ENCODE peak calls at places on chromosome 2, in ten cellular contexts. One of them, this sample, is unnamed.
A peak's percentile ranks its signal among the peaks of the same experiment; 100 is the strongest.

GRCh38 chr2:131641414-131642206 is 113.9 kb downstream of the CCDC74A start:
- DNase-seq in heart left ventricle: no peak
- DNase-seq in astrocyte of the spinal cord: peak; percentile 32
- DNase-seq in psoas muscle: no peak
- DNase-seq in astrocyte of the cerebellum: no peak
- DNase-seq in lower lobe of right lung: no peak
- DNase-seq in HFF-Myc: no peak
- DNase-seq in transverse colon: no peak
- DNase-seq in AG09309: no peak
- DNase-seq in CD8-positive, alpha-beta T cell: no peak
- DNase-seq in this sample: peak; percentile 48

GRCh38 chr2:43288417-43289305 is 62.3 kb upstream of the ZFP36L2 start:
- DNase-seq in lower lobe of right lung: no peak
- DNase-seq in psoas muscle: no peak
- DNase-seq in HFF-Myc: no peak
- DNase-seq in astrocyte of the spinal cord: no peak
- DNase-seq in heart left ventricle: no peak
- DNase-seq in transverse colon: no peak
- DNase-seq in AG09309: no peak
- DNase-seq in astrocyte of the cerebellum: no peak
- DNase-seq in CD8-positive, alpha-beta T cell: no peak
- DNase-seq in this sample: no peak

GRCh38 chr2:182103531-182103930 is 117.9 kb downstream of the PPP1R1C start:
- DNase-seq in astrocyte of the cerebellum: no peak
- DNase-seq in astrocyte of the spinal cord: no peak
- DNase-seq in transverse colon: no peak
- DNase-seq in psoas muscle: no peak
- DNase-seq in HFF-Myc: no peak
- DNase-seq in CD8-positive, alpha-beta T cell: no peak
- DNase-seq in heart left ventricle: no peak
- DNase-seq in AG09309: no peak
- DNase-seq in lower lobe of right lung: no peak
- DNase-seq in this sample: peak; percentile 4

GRCh38 chr2:161354106-161354505 is 45.9 kb downstream of the PSMD14 start:
- DNase-seq in astrocyte of the cerebellum: no peak
- DNase-seq in AG09309: no peak
- DNase-seq in psoas muscle: no peak
- DNase-seq in astrocyte of the spinal cord: no peak
- DNase-seq in heart left ventricle: no peak
- DNase-seq in CD8-positive, alpha-beta T cell: no peak
- DNase-seq in transverse colon: no peak
- DNase-seq in lower lobe of right lung: no peak
- DNase-seq in HFF-Myc: no peak
- DNase-seq in this sample: no peak

GRCh38 chr2:174659069-174659900 is 61.7 kb upstream of the WIPF1 start:
- DNase-seq in heart left ventricle: no peak
- DNase-seq in psoas muscle: no peak
- DNase-seq in AG09309: no peak
- DNase-seq in transverse colon: no peak
- DNase-seq in lower lobe of right lung: no peak
- DNase-seq in astrocyte of the cerebellum: no peak
- DNase-seq in HFF-Myc: no peak
- DNase-seq in astrocyte of the spinal cord: no peak
- DNase-seq in CD8-positive, alpha-beta T cell: no peak
- DNase-seq in this sample: no peak

GRCh38 chr2:239939736-239940483 is 85.2 kb downstream of the NDUFA10 start:
- DNase-seq in astrocyte of the cerebellum: no peak
- DNase-seq in AG09309: no peak
- DNase-seq in transverse colon: no peak
- DNase-seq in CD8-positive, alpha-beta T cell: no peak
- DNase-seq in HFF-Myc: no peak
- DNase-seq in heart left ventricle: peak; percentile 70
- DNase-seq in lower lobe of right lung: peak; percentile 38
- DNase-seq in astrocyte of the spinal cord: no peak
- DNase-seq in psoas muscle: no peak
- DNase-seq in this sample: no peak

GRCh38 chr2:118670868-118671267 is 176.6 kb downstream of the EN1 start:
- DNase-seq in psoas muscle: no peak
- DNase-seq in heart left ventricle: no peak
- DNase-seq in AG09309: no peak
- DNase-seq in lower lobe of right lung: no peak
- DNase-seq in transverse colon: no peak
- DNase-seq in HFF-Myc: peak; percentile 63
- DNase-seq in astrocyte of the spinal cord: peak; percentile 64
- DNase-seq in CD8-positive, alpha-beta T cell: no peak
- DNase-seq in astrocyte of the cerebellum: peak; percentile 39
- DNase-seq in this sample: peak; percentile 80

GRCh38 chr2:108194409-108195132 is 45.2 kb upstream of the SULT1C3 start:
- DNase-seq in heart left ventricle: no peak
- DNase-seq in CD8-positive, alpha-beta T cell: no peak
- DNase-seq in AG09309: no peak
- DNase-seq in psoas muscle: no peak
- DNase-seq in astrocyte of the spinal cord: no peak
- DNase-seq in HFF-Myc: no peak
- DNase-seq in astrocyte of the cerebellum: no peak
- DNase-seq in lower lobe of right lung: no peak
- DNase-seq in transverse colon: no peak
- DNase-seq in this sample: no peak

GRCh38 chr2:118865106-118865505 is 17.7 kb upstream of the EN1 start:
- DNase-seq in transverse colon: no peak
- DNase-seq in CD8-positive, alpha-beta T cell: no peak
- DNase-seq in heart left ventricle: no peak
- DNase-seq in lower lobe of right lung: no peak
- DNase-seq in astrocyte of the spinal cord: no peak
- DNase-seq in HFF-Myc: peak; percentile 35
- DNase-seq in AG09309: peak; percentile 24
- DNase-seq in psoas muscle: no peak
- DNase-seq in astrocyte of the cerebellum: peak; percentile 43
- DNase-seq in this sample: peak; percentile 37

GRCh38 chr2:229090231-229090630 is 180.9 kb downstream of the PID1 start:
- DNase-seq in heart left ventricle: no peak
- DNase-seq in HFF-Myc: peak; percentile 73
- DNase-seq in CD8-positive, alpha-beta T cell: no peak
- DNase-seq in astrocyte of the cerebellum: no peak
- DNase-seq in lower lobe of right lung: no peak
- DNase-seq in psoas muscle: no peak
- DNase-seq in AG09309: no peak
- DNase-seq in astrocyte of the spinal cord: no peak
- DNase-seq in transverse colon: peak; percentile 14
- DNase-seq in this sample: peak; percentile 75

GRCh38 chr2:226464380-226464779 is 335.2 kb downstream of the IRS1 start:
- DNase-seq in psoas muscle: no peak
- DNase-seq in lower lobe of right lung: no peak
- DNase-seq in heart left ventricle: no peak
- DNase-seq in astrocyte of the spinal cord: no peak
- DNase-seq in AG09309: no peak
- DNase-seq in astrocyte of the cerebellum: no peak
- DNase-seq in HFF-Myc: no peak
- DNase-seq in transverse colon: no peak
- DNase-seq in CD8-positive, alpha-beta T cell: no peak
- DNase-seq in this sample: no peak
- TF ChIP-seq CTCF in psoas muscle: no peak
- TF ChIP-seq CTCF in lower lobe of right lung: no peak
- TF ChIP-seq CTCF in heart left ventricle: no peak
- TF ChIP-seq CTCF in astrocyte of the spinal cord: no peak
- TF ChIP-seq CTCF in AG09309: no peak
- TF ChIP-seq CTCF in astrocyte of the cerebellum: no peak
- TF ChIP-seq CTCF in HFF-Myc: no peak
- TF ChIP-seq CTCF in transverse colon: no peak
- TF ChIP-seq CTCF in CD8-positive, alpha-beta T cell: no peak
- TF ChIP-seq CTCF in this sample: no peak

GRCh38 chr2:61597300-61598289 is 59.4 kb upstream of the XPO1 start:
- DNase-seq in astrocyte of the spinal cord: no peak
- DNase-seq in lower lobe of right lung: no peak
- DNase-seq in HFF-Myc: no peak
- DNase-seq in CD8-positive, alpha-beta T cell: no peak
- DNase-seq in heart left ventricle: no peak
- DNase-seq in transverse colon: no peak
- DNase-seq in psoas muscle: no peak
- DNase-seq in AG09309: no peak
- DNase-seq in astrocyte of the cerebellum: no peak
- DNase-seq in this sample: no peak
- H3K4me3 ChIP-seq in astrocyte of the spinal cord: no peak overlapping the region
- H3K4me3 ChIP-seq in lower lobe of right lung: no peak overlapping the region
- H3K4me3 ChIP-seq in HFF-Myc: no peak overlapping the region
- H3K4me3 ChIP-seq in CD8-positive, alpha-beta T cell: no peak overlapping the region
- H3K4me3 ChIP-seq in heart left ventricle: no peak overlapping the region
- H3K4me3 ChIP-seq in transverse colon: no peak overlapping the region
- H3K4me3 ChIP-seq in psoas muscle: no peak overlapping the region
- H3K4me3 ChIP-seq in AG09309: no peak overlapping the region
- H3K4me3 ChIP-seq in astrocyte of the cerebellum: no peak overlapping the region
- H3K4me3 ChIP-seq in this sample: no peak overlapping the region

GRCh38 chr2:111134082-111134481 is 13.4 kb downstream of the BCL2L11 start:
- DNase-seq in psoas muscle: no peak
- DNase-seq in CD8-positive, alpha-beta T cell: no peak
- DNase-seq in lower lobe of right lung: no peak
- DNase-seq in astrocyte of the cerebellum: no peak
- DNase-seq in heart left ventricle: no peak
- DNase-seq in AG09309: no peak
- DNase-seq in HFF-Myc: no peak
- DNase-seq in astrocyte of the spinal cord: no peak
- DNase-seq in transverse colon: no peak
- DNase-seq in this sample: no peak
- TF ChIP-seq CTCF in psoas muscle: peak; percentile 20
- TF ChIP-seq CTCF in CD8-positive, alpha-beta T cell: peak; percentile 13
- TF ChIP-seq CTCF in lower lobe of right lung: no peak
- TF ChIP-seq CTCF in astrocyte of the cerebellum: no peak
- TF ChIP-seq CTCF in heart left ventricle: no peak
- TF ChIP-seq CTCF in AG09309: no peak
- TF ChIP-seq CTCF in HFF-Myc: no peak
- TF ChIP-seq CTCF in astrocyte of the spinal cord: no peak
- TF ChIP-seq CTCF in transverse colon: peak; percentile 32
- TF ChIP-seq CTCF in this sample: no peak

GRCh38 chr2:177326591-177326990 is 62.1 kb upstream of the NFE2L2 start:
- DNase-seq in transverse colon: no peak
- DNase-seq in astrocyte of the spinal cord: no peak
- DNase-seq in psoas muscle: no peak
- DNase-seq in astrocyte of the cerebellum: no peak
- DNase-seq in heart left ventricle: no peak
- DNase-seq in AG09309: no peak
- DNase-seq in CD8-positive, alpha-beta T cell: no peak
- DNase-seq in HFF-Myc: no peak
- DNase-seq in lower lobe of right lung: no peak
- DNase-seq in this sample: no peak

GRCh38 chr2:177325554-177325953 is 61.0 kb upstream of the NFE2L2 start:
- DNase-seq in heart left ventricle: no peak
- DNase-seq in AG09309: peak; percentile 37
- DNase-seq in HFF-Myc: no peak
- DNase-seq in astrocyte of the cerebellum: no peak
- DNase-seq in lower lobe of right lung: no peak
- DNase-seq in astrocyte of the spinal cord: no peak
- DNase-seq in CD8-positive, alpha-beta T cell: no peak
- DNase-seq in psoas muscle: no peak
- DNase-seq in transverse colon: no peak
- DNase-seq in this sample: peak; percentile 51

GRCh38 chr2:177322801-177323261 is 58.3 kb upstream of the NFE2L2 start:
- DNase-seq in HFF-Myc: no peak
- DNase-seq in transverse colon: peak; percentile 63
- DNase-seq in psoas muscle: no peak
- DNase-seq in heart left ventricle: no peak
- DNase-seq in AG09309: no peak
- DNase-seq in astrocyte of the cerebellum: no peak
- DNase-seq in lower lobe of right lung: no peak
- DNase-seq in astrocyte of the spinal cord: no peak
- DNase-seq in CD8-positive, alpha-beta T cell: no peak
- DNase-seq in this sample: no peak

GRCh38 chr2:177326005-177326404 is 61.5 kb upstream of the NFE2L2 start:
- DNase-seq in AG09309: no peak
- DNase-seq in astrocyte of the cerebellum: no peak
- DNase-seq in transverse colon: no peak
- DNase-seq in astrocyte of the spinal cord: no peak
- DNase-seq in CD8-positive, alpha-beta T cell: no peak
- DNase-seq in heart left ventricle: no peak
- DNase-seq in lower lobe of right lung: no peak
- DNase-seq in psoas muscle: no peak
- DNase-seq in HFF-Myc: no peak
- DNase-seq in this sample: no peak

DNA sequence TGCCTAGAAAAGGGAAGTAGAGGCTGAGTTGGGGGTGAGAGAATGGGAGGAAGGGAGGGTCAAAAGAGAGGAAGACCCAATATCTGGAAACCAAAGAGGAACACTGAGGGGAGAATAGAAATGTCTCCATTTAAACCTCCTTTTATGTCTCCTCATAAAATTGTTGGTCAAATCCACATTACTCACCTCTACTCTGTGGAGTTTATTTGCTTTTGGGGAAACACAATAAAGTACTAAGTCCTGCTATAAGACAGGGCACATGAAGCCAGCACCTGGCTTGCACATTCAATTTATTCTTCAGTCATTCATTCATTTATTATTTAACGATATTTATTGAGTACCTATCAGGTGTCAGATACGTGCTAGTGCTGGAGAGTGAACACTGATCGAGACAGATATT is 60.3 kb upstream of the NFE2L2 start:
- DNase-seq in transverse colon: no peak
- DNase-seq in psoas muscle: no peak
- DNase-seq in HFF-Myc: no peak
- DNase-seq in astrocyte of the spinal cord: no peak
- DNase-seq in astrocyte of the cerebellum: no peak
- DNase-seq in AG09309: no peak
- DNase-seq in lower lobe of right lung: no peak
- DNase-seq in CD8-positive, alpha-beta T cell: no peak
- DNase-seq in heart left ventricle: no peak
- DNase-seq in this sample: no peak
- H3K4me3 ChIP-seq in transverse colon: no peak overlapping the region
- H3K4me3 ChIP-seq in psoas muscle: no peak overlapping the region
- H3K4me3 ChIP-seq in HFF-Myc: no peak overlapping the region
- H3K4me3 ChIP-seq in astrocyte of the spinal cord: no peak overlapping the region
- H3K4me3 ChIP-seq in astrocyte of the cerebellum: no peak overlapping the region
- H3K4me3 ChIP-seq in AG09309: no peak overlapping the region
- H3K4me3 ChIP-seq in lower lobe of right lung: no peak overlapping the region
- H3K4me3 ChIP-seq in CD8-positive, alpha-beta T cell: no peak overlapping the region
- H3K4me3 ChIP-seq in heart left ventricle: no peak overlapping the region
- H3K4me3 ChIP-seq in this sample: no peak overlapping the region

GRCh38 chr2:15939854-15940660 is at the start of gene MYCN:
- DNase-seq in heart left ventricle: peak; percentile 52
- DNase-seq in astrocyte of the spinal cord: peak; percentile 40
- DNase-seq in CD8-positive, alpha-beta T cell: peak; percentile 31
- DNase-seq in HFF-Myc: no peak
- DNase-seq in AG09309: no peak
- DNase-seq in astrocyte of the cerebellum: no peak
- DNase-seq in transverse colon: peak; percentile 42
- DNase-seq in lower lobe of right lung: no peak
- DNase-seq in psoas muscle: no peak
- DNase-seq in this sample: no peak
- TF ChIP-seq CTCF in heart left ventricle: peak; percentile 90
- TF ChIP-seq CTCF in astrocyte of the spinal cord: no peak
- TF ChIP-seq CTCF in CD8-positive, alpha-beta T cell: peak; percentile 41
- TF ChIP-seq CTCF in HFF-Myc: peak; percentile 78
- TF ChIP-seq CTCF in AG09309: peak; percentile 57
- TF ChIP-seq CTCF in astrocyte of the cerebellum: peak; percentile 62
- TF ChIP-seq CTCF in transverse colon: peak; percentile 69
- TF ChIP-seq CTCF in lower lobe of right lung: peak; percentile 73
- TF ChIP-seq CTCF in psoas muscle: no peak
- TF ChIP-seq CTCF in this sample: peak; percentile 54